ENCODE peak calls at places on chromosomes 3 and 15, in eight cellular contexts. H is Calu3; A is PC-9; F is keratinocyte; W is mucosa of descending colon; B is CD4-positive, alpha-beta T cell; G is adrenal gland; Z is WTC11. I is an unnamed sample.

GRCh38 chr3:28940530-28940929 is 340.3 kb upstream of the RBMS3 start:
- DNase-seq in G (no peak), H (no peak), F (no peak), W (no peak), A (no peak), Z (no peak), B (no peak), I (peak)

GRCh38 chr3:116281313-116282143 is 163.8 kb downstream of the LSAMP start:
- DNase-seq in F (no peak), Z (no peak), A (no peak), B (no peak), H (no peak), G (no peak), W (no peak), I (no peak)

GRCh38 chr15:75921732-75922703 is 18.3 kb downstream of the FBXO22 start:
- DNase-seq in H (peak), B (no peak), Z (peak), W (peak), F (peak), G (peak), A (no peak), I (peak)

GRCh38 chr3:194367992-194368841 is 1.3 kb downstream of the LRRC15 start:
- DNase-seq in W (no peak), G (no peak), Z (no peak), H (no peak), A (no peak), B (no peak), F (no peak), I (no peak)

GRCh38 chr3:128054363-128054762 is 2.1 kb downstream of the SEC61A1 start:
- DNase-seq in G (peak), F (no peak), H (no peak), W (no peak), B (no peak), Z (no peak), A (no peak), I (no peak)

GRCh38 chr3:46989146-46989810 is 9.8 kb downstream of the NBEAL2 start:
- DNase-seq in Z (peak), B (no peak), A (no peak), G (no peak), W (no peak), F (no peak), H (no peak), I (no peak)

GRCh38 chr3:141413387-141414140 is 45.3 kb downstream of the ZBTB38 start:
- DNase-seq in Z (no peak), W (no peak), A (no peak), G (no peak), F (no peak), H (no peak), B (no peak), I (no peak)

GRCh38 chr3:192060160-192060783 is 599.3 kb downstream of the PYDC2 start:
- DNase-seq in F (no peak), G (no peak), W (no peak), Z (no peak), A (no peak), B (no peak), H (no peak), I (no peak)

GRCh38 chr3:191141728-191142127 is 57.3 kb upstream of the OSTN start:
- DNase-seq in Z (no peak), A (peak), G (no peak), H (no peak), W (no peak), B (no peak), F (peak), I (no peak)

GRCh38 chr3:193982258-193982659 is 153.7 kb upstream of the HES1 start:
- DNase-seq in F (peak), B (no peak), G (no peak), A (no peak), H (peak), W (peak), Z (no peak), I (no peak)

GRCh38 chr3:30658328-30659052 is 52.1 kb downstream of the TGFBR2 start:
- DNase-seq in A (peak), H (no peak), B (peak), Z (no peak), W (no peak), G (no peak), F (no peak), I (no peak)

GRCh38 chr3:175208316-175208715 is 349.2 kb downstream of the NAALADL2 start:
- DNase-seq in F (no peak), G (no peak), Z (no peak), B (no peak), A (no peak), W (no peak), H (no peak), I (no peak)

GRCh38 chr3:182697345-182697919 is 95.9 kb upstream of the ATP11B start:
- DNase-seq in Z (no peak), F (no peak), W (no peak), A (no peak), H (no peak), G (no peak), B (no peak), I (no peak)

GRCh38 chr3:157376596-157377300 is 59.9 kb upstream of the PTX3 start:
- DNase-seq in F (no peak), W (no peak), H (no peak), B (no peak), G (no peak), A (no peak), Z (no peak), I (no peak)

GRCh38 chr15:29183071-29183831 is 86.4 kb downstream of the NSMCE3 start:
- DNase-seq in Z (no peak), H (no peak), B (no peak), W (no peak), F (no peak), G (no peak), A (no peak), I (no peak)

GRCh38 chr15:101107625-101108457 is 144.0 kb downstream of the CHSY1 start:
- DNase-seq in W (no peak), F (no peak), Z (no peak), H (no peak), B (no peak), G (no peak), A (no peak), I (no peak)

GRCh38 chr3:190120161-190121060 is at the start of gene P3H2:
- DNase-seq in W (peak), F (peak), A (peak), Z (peak), G (peak), B (no peak), H (peak), I (peak)

GRCh38 chr3:123651449-123652345 is 66.8 kb upstream of the HACD2 start:
- DNase-seq in Z (peak), H (no peak), W (no peak), B (no peak), F (no peak), G (no peak), A (no peak), I (no peak)
- TF ChIP-seq CTCF in Z (no peak), H (no peak), W (no peak), B (no peak), F (no peak), G (no peak), A (no peak), I (no peak)

GRCh38 chr3:9955067-9955502 is 2.9 kb upstream of the PRRT3 start:
- DNase-seq in W (no peak), Z (peak), F (no peak), G (no peak), H (no peak), B (no peak), A (no peak), I (no peak)

GRCh38 chr3:9955611-9956352 is 3.6 kb upstream of the PRRT3 start:
- DNase-seq in H (no peak), F (no peak), Z (no peak), G (no peak), B (no peak), A (no peak), W (no peak), I (no peak)

GRCh38 chr3:9951962-9952805 is at the start of gene PRRT3:
- DNase-seq in A (no peak), G (peak), B (peak), W (peak), Z (peak), H (no peak), F (no peak), I (peak)

GRCh38 chr3:9951598-9951961 is 628 bp downstream of the PRRT3 start:
- DNase-seq in B (no peak), W (no peak), F (no peak), Z (no peak), H (no peak), G (no peak), A (no peak), I (no peak)

GRCh38 chr3:9957214-9957613 is 5.0 kb upstream of the PRRT3 start:
- DNase-seq in F (no peak), B (no peak), H (no peak), G (no peak), Z (no peak), W (no peak), A (no peak), I (no peak)
- TF ChIP-seq CTCF in F (no peak), B (no peak), H (no peak), G (no peak), Z (no peak), W (no peak), A (no peak), I (no peak)

GRCh38 chr3:11720220-11721113 is 76.8 kb upstream of the VGLL4 start:
- DNase-seq in Z (peak), A (peak), H (peak), B (peak), F (no peak), W (peak), G (peak), I (peak)
- TF ChIP-seq CTCF in Z (no peak), A (no peak), H (no peak), B (no peak), F (no peak), W (no peak), G (no peak), I (no peak)

GRCh38 chr3:104133630-104134029 is 1233.1 kb upstream of the ALCAM start:
- DNase-seq in G (no peak), F (no peak), B (no peak), A (no peak), H (no peak), W (no peak), Z (peak), I (no peak)
- TF ChIP-seq CTCF in G (no peak), F (no peak), B (no peak), A (no peak), H (no peak), W (no peak), Z (no peak), I (no peak)

GRCh38 chr3:156183396-156183795 is 63.0 kb downstream of the KCNAB1 start:
- DNase-seq in G (no peak), F (no peak), B (no peak), W (no peak), H (no peak), A (no peak), Z (no peak), I (no peak)
- TF ChIP-seq CTCF in G (no peak), F (no peak), B (no peak), W (no peak), H (no peak), A (no peak), Z (no peak), I (no peak)

DNA sequence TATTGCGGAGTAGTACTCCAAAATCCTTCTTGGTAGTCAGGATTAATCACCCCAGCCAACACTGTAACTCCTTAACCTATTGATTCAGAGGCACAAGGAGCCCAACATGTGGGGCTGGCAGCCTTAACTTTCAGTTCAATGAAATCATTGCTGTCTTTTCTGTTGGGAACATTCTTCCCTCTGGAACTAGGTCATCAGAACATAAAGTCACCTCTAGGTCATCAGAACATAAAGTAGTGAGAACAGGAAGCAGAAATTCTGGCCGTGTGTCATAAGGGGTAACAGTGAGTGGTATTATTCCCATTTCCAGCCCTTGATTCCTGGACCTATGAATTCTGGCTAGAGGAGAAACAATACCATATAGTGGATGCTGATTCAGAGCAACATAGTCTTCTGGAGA is 71.5 kb upstream of the TNIK start:
- DNase-seq in W (no peak), A (no peak), Z (no peak), G (no peak), F (no peak), B (no peak), H (no peak), I (no peak)
- TF ChIP-seq CTCF in W (no peak), A (no peak), Z (no peak), G (no peak), F (no peak), B (no peak), H (no peak), I (no peak)

GRCh38 chr15:44712108-44713005 is 1.0 kb downstream of the B2M start:
- DNase-seq in B (peak), H (peak), Z (no peak), G (peak), W (peak), F (no peak), A (peak), I (peak)

GRCh38 chr15:44711356-44712107 is at the start of gene B2M:
- DNase-seq in Z (peak), B (peak), A (peak), G (peak), H (peak), W (peak), F (peak), I (peak)

GRCh38 chr15:44713006-44713966 is 2.0 kb downstream of the B2M start:
- DNase-seq in Z (no peak), F (no peak), A (no peak), G (no peak), W (no peak), H (no peak), B (no peak), I (no peak)

GRCh38 chr15:44710236-44711088 is 661 bp downstream of the PATL2 start:
- DNase-seq in F (no peak), A (no peak), W (peak), H (no peak), G (no peak), Z (no peak), B (no peak), I (peak)

GRCh38 chr15:44711089-44711355 is at the start of gene PATL2:
- DNase-seq in F (no peak), A (no peak), H (no peak), Z (no peak), B (no peak), W (no peak), G (no peak), I (no peak)
- TF ChIP-seq CTCF in F (no peak), A (no peak), H (no peak), Z (no peak), B (no peak), W (no peak), G (no peak), I (no peak)

GRCh38 chr3:134190272-134190671 is 60.4 kb downstream of the RYK start:
- DNase-seq in B (no peak), F (no peak), W (no peak), H (no peak), Z (no peak), G (no peak), A (no peak), I (no peak)
- TF ChIP-seq CTCF in B (no peak), F (no peak), W (no peak), H (no peak), Z (no peak), G (no peak), A (no peak), I (no peak)